ENCODE peak calls at places on chromosome 2, in four cellular contexts. One of them, this sample, is unnamed.

GRCh38 chr2:191617589-191617988 is 60.3 kb upstream of the NABP1 start:
- DNase-seq in A549: no peak
- DNase-seq in HepG2: no peak
- DNase-seq in K562: no peak
- DNase-seq in this sample: peak; percentile 76

GRCh38 chr2:15212249-15212648 is 348.9 kb downstream of the NBAS start:
- DNase-seq in A549: no peak
- DNase-seq in K562: no peak
- DNase-seq in HepG2: no peak
- DNase-seq in this sample: no peak

GRCh38 chr2:219213486-219214071 is 5.2 kb downstream of the ABCB6 start:
- DNase-seq in A549: no peak
- DNase-seq in HepG2: no peak
- DNase-seq in K562: no peak
- DNase-seq in this sample: no peak

GRCh38 chr2:10449838-10450691 is 1.9 kb upstream of the ODC1 start:
- DNase-seq in K562: no peak
- DNase-seq in HepG2: peak; percentile 93
- DNase-seq in A549: peak; percentile 80
- DNase-seq in this sample: no peak

GRCh38 chr2:28135324-28135723 is 244.8 kb downstream of the BABAM2 start:
- DNase-seq in HepG2: no peak
- DNase-seq in A549: no peak
- DNase-seq in K562: no peak
- DNase-seq in this sample: no peak

GRCh38 chr2:200944467-200945394 is 18.7 kb downstream of the ORC2 start:
- DNase-seq in K562: no peak
- DNase-seq in A549: peak; percentile 93
- DNase-seq in HepG2: peak; percentile 82
- DNase-seq in this sample: no peak

GRCh38 chr2:231563378-231563961 is 29.2 kb upstream of the TEX44 start:
- DNase-seq in K562: peak; percentile 78
- DNase-seq in A549: peak; percentile 75
- DNase-seq in HepG2: peak; percentile 34
- DNase-seq in this sample: no peak

GRCh38 chr2:114005110-114005783 is 115.4 kb downstream of the ACTR3 start:
- DNase-seq in HepG2: no peak
- DNase-seq in A549: no peak
- DNase-seq in K562: no peak
- DNase-seq in this sample: no peak

GRCh38 chr2:16948073-16948472 is 282.4 kb upstream of the CYRIA start:
- DNase-seq in A549: no peak
- DNase-seq in K562: no peak
- DNase-seq in HepG2: no peak
- DNase-seq in this sample: no peak

GRCh38 chr2:26144953-26145680 is 27.8 kb upstream of the GAREM2 start:
- DNase-seq in A549: peak; percentile 79
- DNase-seq in K562: peak; percentile 73
- DNase-seq in HepG2: peak; percentile 69
- DNase-seq in this sample: peak; percentile 23

GRCh38 chr2:26141145-26141769 is 31.6 kb upstream of the GAREM2 start:
- DNase-seq in A549: no peak
- DNase-seq in HepG2: no peak
- DNase-seq in K562: no peak
- DNase-seq in this sample: no peak

GRCh38 chr2:26139269-26140183 is 33.4 kb upstream of the GAREM2 start:
- DNase-seq in HepG2: no peak
- DNase-seq in A549: peak; percentile 44
- DNase-seq in K562: peak; percentile 43
- DNase-seq in this sample: no peak

GRCh38 chr2:26148501-26148900 is 24.4 kb upstream of the GAREM2 start:
- DNase-seq in A549: no peak
- DNase-seq in K562: no peak
- DNase-seq in HepG2: no peak
- DNase-seq in this sample: no peak

GRCh38 chr2:26144031-26144430 is 28.9 kb upstream of the GAREM2 start:
- DNase-seq in K562: no peak
- DNase-seq in HepG2: no peak
- DNase-seq in A549: no peak
- DNase-seq in this sample: no peak
- TF ChIP-seq POLR2AphosphoS2 in K562: no peak
- TF ChIP-seq POLR2AphosphoS2 in HepG2: no peak
- TF ChIP-seq POLR2AphosphoS2 in A549: no peak
- TF ChIP-seq POLR2AphosphoS2 in this sample: no peak

GRCh38 chr2:148207111-148207510 is 186.2 kb downstream of the MBD5 start:
- DNase-seq in K562: no peak
- DNase-seq in A549: no peak
- DNase-seq in HepG2: no peak
- DNase-seq in this sample: no peak

GRCh38 chr2:148209598-148209997 is 188.7 kb downstream of the MBD5 start:
- DNase-seq in K562: peak; percentile 23
- DNase-seq in A549: peak; percentile 36
- DNase-seq in HepG2: peak; percentile 48
- DNase-seq in this sample: no peak
- TF ChIP-seq POLR2AphosphoS2 in K562: no peak
- TF ChIP-seq POLR2AphosphoS2 in A549: no peak
- TF ChIP-seq POLR2AphosphoS2 in HepG2: no peak
- TF ChIP-seq POLR2AphosphoS2 in this sample: no peak

GRCh38 chr2:161134547-161135518 is 25.4 kb upstream of the TANK start:
- DNase-seq in K562: no peak
- DNase-seq in HepG2: peak; percentile 66
- DNase-seq in A549: peak; percentile 58
- DNase-seq in this sample: no peak
- TF ChIP-seq POLR2AphosphoS2 in K562: no peak
- TF ChIP-seq POLR2AphosphoS2 in HepG2: no peak
- TF ChIP-seq POLR2AphosphoS2 in A549: no peak
- TF ChIP-seq POLR2AphosphoS2 in this sample: no peak

GRCh38 chr2:24245986-24246779 is 71.3 kb downstream of the FAM228A start:
- DNase-seq in A549: no peak
- DNase-seq in K562: no peak
- DNase-seq in HepG2: no peak
- DNase-seq in this sample: no peak

GRCh38 chr2:24247164-24247563 is 72.3 kb downstream of the FAM228A start:
- DNase-seq in A549: no peak
- DNase-seq in K562: no peak
- DNase-seq in HepG2: no peak
- DNase-seq in this sample: no peak

GRCh38 chr2:24237313-24237712 is 62.5 kb downstream of the FAM228A start:
- DNase-seq in A549: peak; percentile 11
- DNase-seq in K562: no peak
- DNase-seq in HepG2: peak; percentile 13
- DNase-seq in this sample: no peak

GRCh38 chr2:24238158-24238557 is 63.3 kb downstream of the FAM228A start:
- DNase-seq in HepG2: peak; percentile 65
- DNase-seq in K562: no peak
- DNase-seq in A549: no peak
- DNase-seq in this sample: no peak

GRCh38 chr2:24241528-24241927 is 66.7 kb downstream of the FAM228A start:
- DNase-seq in HepG2: no peak
- DNase-seq in A549: no peak
- DNase-seq in K562: no peak
- DNase-seq in this sample: no peak
- TF ChIP-seq POLR2AphosphoS2 in HepG2: no peak
- TF ChIP-seq POLR2AphosphoS2 in A549: no peak
- TF ChIP-seq POLR2AphosphoS2 in K562: no peak
- TF ChIP-seq POLR2AphosphoS2 in this sample: no peak